ENCODE peak calls at places on chromosome 13, in eight cellular contexts. Z is A172; K is HL-60; Y is NCI-H1092 treated with DMSO at 0.1 percent for 48 hours; M is posterior vena cava; F is CD8-positive, alpha-beta T cell; I is pancreas; O is type B pancreatic cell. J is an unnamed sample.

GRCh38 chr13:45055902-45056648 is 64.2 kb upstream of the GTF2F2 start:
- DNase-seq in K (no peak), I (no peak), Z (peak; percentile 59), Y (no peak), O (no peak), M (no peak), F (no peak), J (no peak)

GRCh38 chr13:31538067-31539042 is 201.0 kb upstream of the RXFP2 start:
- DNase-seq in Y (no peak), I (no peak), M (no peak), F (no peak), O (no peak), K (peak; percentile 36), Z (peak; percentile 35), J (no peak)

GRCh38 chr13:22027561-22027960 is 356.7 kb downstream of the FGF9 start:
- DNase-seq in M (no peak), Y (no peak), O (no peak), Z (no peak), K (no peak), I (no peak), F (no peak), J (no peak)

GRCh38 chr13:79393564-79394249 is 12.3 kb downstream of the RBM26 start:
- DNase-seq in M (no peak), Y (no peak), I (no peak), F (peak; percentile 38), O (no peak), Z (no peak), K (peak; percentile 87), J (peak; percentile 38)

GRCh38 chr13:90336507-90336906 is 1011.0 kb upstream of the MIR17HG start:
- DNase-seq in Y (no peak), F (no peak), I (no peak), O (no peak), M (no peak), K (no peak), Z (no peak), J (no peak)

GRCh38 chr13:48583859-48584311 is 51.0 kb upstream of the RCBTB2 start:
- DNase-seq in O (no peak), F (no peak), Y (no peak), I (no peak), K (no peak), M (no peak), Z (no peak), J (no peak)

GRCh38 chr13:21567714-21568113 is 36.3 kb downstream of the MICU2 start:
- DNase-seq in M (no peak), Y (no peak), K (no peak), F (no peak), O (no peak), I (no peak), Z (no peak), J (no peak)

GRCh38 chr13:45142440-45143345 is 22.4 kb downstream of the GTF2F2 start:
- DNase-seq in O (no peak), Z (peak; percentile 49), M (no peak), Y (no peak), K (no peak), I (no peak), F (no peak), J (no peak)

GRCh38 chr13:76879211-76879875 is 6.9 kb downstream of the KCTD12 start:
- DNase-seq in Z (peak; percentile 69), Y (no peak), F (peak; percentile 48), M (peak; percentile 90), K (peak; percentile 97), O (no peak), I (peak; percentile 60), J (peak; percentile 81)

GRCh38 chr13:75362026-75362425 is 119.9 kb downstream of the TBC1D4 start:
- DNase-seq in O (no peak), K (no peak), Z (no peak), F (no peak), Y (no peak), M (peak; percentile 72), I (no peak), J (no peak)

GRCh38 chr13:23901365-23901764 is 4.1 kb upstream of the C1QTNF9B start:
- DNase-seq in Z (no peak), I (no peak), M (no peak), O (no peak), F (no peak), K (no peak), Y (no peak), J (no peak)

GRCh38 chr13:49021953-49022352 is 46.2 kb downstream of the FNDC3A start:
- DNase-seq in K (no peak), I (no peak), M (no peak), Y (no peak), F (no peak), Z (no peak), O (no peak), J (no peak)

GRCh38 chr13:113354831-113355610 is 8.9 kb downstream of the GRTP1 start:
- DNase-seq in K (no peak), O (no peak), I (no peak), Z (no peak), F (no peak), M (peak; percentile 54), Y (no peak), J (no peak)

GRCh38 chr13:99517577-99517976 is 16.3 kb downstream of the TM9SF2 start:
- DNase-seq in Y (no peak), O (no peak), M (no peak), K (no peak), Z (no peak), F (no peak), I (no peak), J (no peak)

GRCh38 chr13:93262729-93263128 is 36.1 kb downstream of the GPC6 start:
- DNase-seq in I (no peak), M (no peak), Z (peak; percentile 88), K (no peak), F (no peak), O (no peak), Y (no peak), J (no peak)

GRCh38 chr13:52361225-52361624 is 44.7 kb downstream of the THSD1 start:
- DNase-seq in K (no peak), Y (no peak), Z (no peak), F (no peak), M (no peak), I (no peak), O (no peak), J (no peak)

GRCh38 chr13:34469212-34469983 is 472.7 kb upstream of the NBEA start:
- DNase-seq in K (no peak), F (no peak), O (no peak), Y (peak; percentile 51), I (no peak), Z (no peak), M (no peak), J (no peak)

GRCh38 chr13:74115138-74115537 is 19.1 kb downstream of the KLF12 start:
- DNase-seq in O (no peak), Z (peak; percentile 62), M (no peak), K (no peak), I (no peak), Y (no peak), F (no peak), J (no peak)

GRCh38 chr13:94343243-94343585 is 136.3 kb downstream of the DCT start:
- DNase-seq in Z (no peak), M (no peak), I (no peak), Y (no peak), K (no peak), O (no peak), F (no peak), J (no peak)

GRCh38 chr13:109422163-109422562 is 364.2 kb downstream of the IRS2 start:
- DNase-seq in O (no peak), M (no peak), I (no peak), Y (no peak), Z (no peak), K (peak; percentile 98), F (no peak), J (no peak)

GRCh38 chr13:107866666-107867623 is 348.4 kb downstream of the LIG4 start:
- DNase-seq in I (no peak), K (no peak), Z (no peak), Y (peak; percentile 85), O (no peak), F (no peak), M (peak; percentile 81), J (no peak)

GRCh38 chr13:97413694-97414093 is 20.3 kb upstream of the RAP2A start:
- DNase-seq in K (no peak), I (no peak), F (no peak), Y (no peak), Z (no peak), O (no peak), M (no peak), J (no peak)

GRCh38 chr13:98622926-98623325 is 46.0 kb upstream of the STK24 start:
- DNase-seq in Z (no peak), K (no peak), F (no peak), Y (no peak), O (no peak), M (no peak), I (no peak), J (no peak)

GRCh38 chr13:49791214-49791752 is 1.2 kb downstream of the KPNA3 start:
- DNase-seq in M (no peak), Y (peak; percentile 11), I (peak; percentile 48), K (peak; percentile 55), F (no peak), O (no peak), Z (peak; percentile 2), J (no peak)

GRCh38 chr13:99829593-99830239 is 141.9 kb downstream of the ZIC5 start:
- DNase-seq in Z (no peak), F (no peak), Y (no peak), K (no peak), O (no peak), M (no peak), I (no peak), J (no peak)

GRCh38 chr13:20588529-20589110 is 21.7 kb downstream of the IFT88 start:
- DNase-seq in F (no peak), Y (no peak), O (no peak), Z (no peak), I (no peak), K (no peak), M (no peak), J (no peak)

GRCh38 chr13:84894749-84895148 is 904.5 kb downstream of the SLITRK6 start:
- DNase-seq in K (no peak), F (no peak), Y (no peak), I (no peak), O (no peak), M (no peak), Z (no peak), J (no peak)

GRCh38 chr13:41007359-41008118 is 11.6 kb downstream of the ELF1 start:
- DNase-seq in M (no peak), O (no peak), F (no peak), Z (no peak), Y (no peak), K (peak; percentile 76), I (no peak), J (no peak)

GRCh38 chr13:42747399-42747873 is 33.9 kb upstream of the FAM216B start:
- DNase-seq in F (no peak), O (no peak), Y (no peak), M (no peak), Z (peak; percentile 27), K (no peak), I (no peak), J (no peak)

GRCh38 chr13:113820813-113821651 is 42.8 kb downstream of the GAS6 start:
- DNase-seq in K (no peak), O (no peak), F (no peak), Z (peak; percentile 97), M (peak; percentile 93), Y (peak; percentile 94), I (no peak), J (peak; percentile 67)

GRCh38 chr13:53873558-53873957 is 844.9 kb downstream of the OLFM4 start:
- DNase-seq in F (no peak), O (no peak), I (no peak), Z (no peak), K (no peak), M (no peak), Y (peak; percentile 13), J (peak; percentile 31)

GRCh38 chr13:111915104-111915551 is 151.8 kb upstream of the SOX1 start:
- DNase-seq in Y (no peak), Z (no peak), M (peak; percentile 67), O (peak; percentile 62), I (no peak), K (no peak), F (no peak), J (no peak)

GRCh38 chr13:46663216-46663615 is 110.2 kb downstream of the LRCH1 start:
- DNase-seq in Z (no peak), M (no peak), F (no peak), Y (no peak), K (no peak), O (no peak), I (no peak), J (no peak)

GRCh38 chr13:80923907-80924306 is 583.0 kb upstream of the SPRY2 start:
- DNase-seq in K (no peak), I (no peak), Y (no peak), O (no peak), M (no peak), Z (no peak), F (no peak), J (no peak)

J was measured in left lung.